ENCODE peak calls at places on chromosome 12, in four cellular contexts. One of them, this sample, is unnamed.

GRCh38 chr12:58917699-58918334 is 2.5 kb downstream of the LRIG3 start:
- DNase-seq in fibroblast of villous mesenchyme: no peak
- DNase-seq in NCI-H1930: no peak
- DNase-seq in activated naive CD8-positive, alpha-beta T cell treated with anti-CD3 and anti-CD28 coated beads, Interleukin-2, amount 50 U/mL, for 24 hours: no peak
- DNase-seq in this sample: no peak

GRCh38 chr12:49987620-49988303 is 15.0 kb downstream of the AQP6 start:
- DNase-seq in fibroblast of villous mesenchyme: no peak
- DNase-seq in NCI-H1930: no peak
- DNase-seq in activated naive CD8-positive, alpha-beta T cell treated with anti-CD3 and anti-CD28 coated beads, Interleukin-2, amount 50 U/mL, for 24 hours: no peak
- DNase-seq in this sample: no peak

GRCh38 chr12:32586390-32586789 is 92.7 kb upstream of the DNM1L start:
- DNase-seq in fibroblast of villous mesenchyme: peak; percentile 20
- DNase-seq in NCI-H1930: no peak
- DNase-seq in activated naive CD8-positive, alpha-beta T cell treated with anti-CD3 and anti-CD28 coated beads, Interleukin-2, amount 50 U/mL, for 24 hours: no peak
- DNase-seq in this sample: no peak

GRCh38 chr12:11765817-11766794 is 116.6 kb downstream of the ETV6 start:
- DNase-seq in fibroblast of villous mesenchyme: peak; percentile 56
- DNase-seq in NCI-H1930: no peak
- DNase-seq in activated naive CD8-positive, alpha-beta T cell treated with anti-CD3 and anti-CD28 coated beads, Interleukin-2, amount 50 U/mL, for 24 hours: peak; percentile 63
- DNase-seq in this sample: no peak

GRCh38 chr12:93380480-93381121 is 2.9 kb downstream of the NUDT4 start:
- DNase-seq in fibroblast of villous mesenchyme: peak; percentile 51
- DNase-seq in NCI-H1930: no peak
- DNase-seq in activated naive CD8-positive, alpha-beta T cell treated with anti-CD3 and anti-CD28 coated beads, Interleukin-2, amount 50 U/mL, for 24 hours: no peak
- DNase-seq in this sample: no peak

GRCh38 chr12:119683816-119684215 is 15.9 kb downstream of the PRKAB1 start:
- DNase-seq in fibroblast of villous mesenchyme: no peak
- DNase-seq in NCI-H1930: no peak
- DNase-seq in activated naive CD8-positive, alpha-beta T cell treated with anti-CD3 and anti-CD28 coated beads, Interleukin-2, amount 50 U/mL, for 24 hours: no peak
- DNase-seq in this sample: no peak

GRCh38 chr12:6821674-6822433 is at the start of gene GPR162:
- DNase-seq in fibroblast of villous mesenchyme: peak; percentile 65
- DNase-seq in NCI-H1930: peak; percentile 34
- DNase-seq in activated naive CD8-positive, alpha-beta T cell treated with anti-CD3 and anti-CD28 coated beads, Interleukin-2, amount 50 U/mL, for 24 hours: no peak
- DNase-seq in this sample: no peak

GRCh38 chr12:121866331-121866730 is 7.7 kb upstream of the HPD start:
- DNase-seq in fibroblast of villous mesenchyme: no peak
- DNase-seq in NCI-H1930: no peak
- DNase-seq in activated naive CD8-positive, alpha-beta T cell treated with anti-CD3 and anti-CD28 coated beads, Interleukin-2, amount 50 U/mL, for 24 hours: no peak
- DNase-seq in this sample: no peak

GRCh38 chr12:24496755-24497154 is 452.1 kb downstream of the BCAT1 start:
- DNase-seq in fibroblast of villous mesenchyme: peak; percentile 64
- DNase-seq in NCI-H1930: no peak
- DNase-seq in activated naive CD8-positive, alpha-beta T cell treated with anti-CD3 and anti-CD28 coated beads, Interleukin-2, amount 50 U/mL, for 24 hours: no peak
- DNase-seq in this sample: no peak

This sample was measured in NCI-H1436 treated with DMSO at 0.1 percent for 48 hours.